ENCODE peak calls at places on chromosomes 6 and 20, in six cellular contexts. F is H1, P is IMR-90, I is H9, J is neuronal stem cell, R is mesenchymal stem cell. O is an unnamed sample.

GRCh38 chr6:170130771-170131241 is 160.1 kb downstream of the DLL1 start:
- DNase-seq in I (peak; percentile 23), P (no peak), J (no peak), F (no peak), R (no peak), O (no peak)

GRCh38 chr6:106910999-106911949 is 63.3 kb downstream of the CD24 start:
- DNase-seq in I (no peak), R (no peak), F (no peak), J (no peak), P (no peak), O (no peak)

GRCh38 chr6:26141378-26141901 is 54.2 kb downstream of the HFE start:
- DNase-seq in P (no peak), I (no peak), J (no peak), F (no peak), R (no peak), O (no peak)

GRCh38 chr6:32972353-32973143 is 4.2 kb downstream of the BRD2 start:
- DNase-seq in I (no peak), J (no peak), F (no peak), R (no peak), P (no peak), O (no peak)

GRCh38 chr20:33583154-33583553 is 79.0 kb upstream of the C20orf144 start:
- DNase-seq in R (no peak), P (no peak), J (no peak), I (no peak), F (no peak), O (no peak)

GRCh38 chr20:41141153-41141815 is 3.9 kb downstream of the PLCG1 start:
- DNase-seq in J (no peak), R (peak; percentile 90), P (peak; percentile 58), F (no peak), I (no peak), O (no peak)

GRCh38 chr20:20399705-20400104 is 31.8 kb downstream of the INSM1 start:
- DNase-seq in R (no peak), P (no peak), I (no peak), J (no peak), F (no peak), O (no peak)

GRCh38 chr20:63519765-63520593 is 586 bp upstream of the PPDPF start:
- DNase-seq in P (peak; percentile 29), J (peak; percentile 87), R (peak; percentile 66), I (peak; percentile 80), F (peak; percentile 86), O (no peak)

GRCh38 chr6:14665827-14666724 is 548.5 kb downstream of the CD83 start:
- DNase-seq in R (peak; percentile 99), J (no peak), I (no peak), F (no peak), P (peak; percentile 100), O (peak; percentile 89)

GRCh38 chr6:57305754-57306153 is 11.7 kb upstream of the PRIM2 start:
- DNase-seq in J (no peak), R (no peak), I (no peak), P (peak; percentile 30), F (no peak), O (no peak)

GRCh38 chr6:34568341-34568680 is 12.2 kb upstream of the SPDEF start:
- DNase-seq in J (no peak), I (no peak), R (no peak), F (no peak), P (no peak), O (no peak)

GRCh38 chr6:11398451-11399326 is 138.9 kb upstream of the TMEM170B start:
- DNase-seq in R (peak; percentile 40), P (peak; percentile 19), J (no peak), F (no peak), I (no peak), O (no peak)

GRCh38 chr6:106547961-106548453 is 81.3 kb downstream of the RTN4IP1 start:
- DNase-seq in F (no peak), I (no peak), R (peak; percentile 80), P (peak; percentile 85), J (no peak), O (peak; percentile 71)

GRCh38 chr20:61954276-61955021 is 111.2 kb downstream of the TAF4 start:
- DNase-seq in P (no peak), F (peak; percentile 39), R (no peak), J (no peak), I (no peak), O (no peak)

GRCh38 chr6:14001329-14002012 is 76.7 kb downstream of the RNF182 start:
- DNase-seq in F (no peak), J (no peak), P (peak; percentile 99), I (no peak), R (peak; percentile 99), O (peak; percentile 55)

GRCh38 chr6:4613381-4613780 is 162.8 kb upstream of the CDYL start:
- DNase-seq in R (no peak), J (no peak), I (no peak), F (no peak), P (no peak), O (no peak)

GRCh38 chr6:84772428-84773132 is 8.2 kb upstream of the TBX18 start:
- DNase-seq in J (no peak), F (peak; percentile 52), P (no peak), I (peak; percentile 44), R (peak; percentile 11), O (no peak)

GRCh38 chr6:42338573-42339218 is 113.0 kb downstream of the TRERF1 start:
- DNase-seq in J (no peak), I (no peak), R (peak; percentile 98), F (no peak), P (peak; percentile 99), O (no peak)

GRCh38 chr6:57261896-57262295 is 39.8 kb upstream of the RAB23 start:
- DNase-seq in R (peak; percentile 15), I (no peak), F (no peak), J (no peak), P (no peak), O (no peak)

GRCh38 chr20:44056010-44056698 is 130.8 kb downstream of the JPH2 start:
- DNase-seq in R (peak; percentile 8), F (peak; percentile 69), I (peak; percentile 75), P (no peak), J (peak; percentile 14), O (peak; percentile 13)

GRCh38 chr20:61434361-61434781 is 182.3 kb downstream of the CDH4 start:
- DNase-seq in I (no peak), R (peak; percentile 28), F (no peak), P (peak; percentile 25), J (peak; percentile 40), O (no peak)

GRCh38 chr6:144216668-144217218 is 66.4 kb downstream of the STX11 start:
- DNase-seq in I (no peak), P (no peak), J (no peak), R (no peak), F (no peak), O (no peak)

GRCh38 chr6:142845143-142845571 is 99.8 kb downstream of the HIVEP2 start:
- DNase-seq in R (peak; percentile 62), P (no peak), J (no peak), F (no peak), I (no peak), O (no peak)

GRCh38 chr6:142844065-142844755 is 100.8 kb downstream of the HIVEP2 start:
- DNase-seq in F (no peak), J (no peak), R (peak; percentile 45), P (peak; percentile 79), I (no peak), O (no peak)

GRCh38 chr6:142846459-142846831 is 98.5 kb downstream of the HIVEP2 start:
- DNase-seq in J (no peak), R (peak; percentile 85), I (no peak), P (peak; percentile 61), F (no peak), O (peak; percentile 35)

GRCh38 chr6:142846883-142847287 is 98.1 kb downstream of the HIVEP2 start:
- DNase-seq in I (no peak), P (peak; percentile 95), J (no peak), R (peak; percentile 95), F (no peak), O (peak; percentile 76)

GRCh38 chr6:142845624-142846458 is 99.1 kb downstream of the HIVEP2 start:
- DNase-seq in I (peak; percentile 71), J (peak; percentile 63), R (peak; percentile 90), P (peak; percentile 70), F (peak; percentile 62), O (peak; percentile 63)
- H2AFZ ChIP-seq in I (no peak overlapping the region), J (peak overlapping the region; percentile 86), R (no peak overlapping the region), P (peak overlapping the region; percentile 82), F (no peak overlapping the region), O (peak overlapping the region; percentile 12)

DNA sequence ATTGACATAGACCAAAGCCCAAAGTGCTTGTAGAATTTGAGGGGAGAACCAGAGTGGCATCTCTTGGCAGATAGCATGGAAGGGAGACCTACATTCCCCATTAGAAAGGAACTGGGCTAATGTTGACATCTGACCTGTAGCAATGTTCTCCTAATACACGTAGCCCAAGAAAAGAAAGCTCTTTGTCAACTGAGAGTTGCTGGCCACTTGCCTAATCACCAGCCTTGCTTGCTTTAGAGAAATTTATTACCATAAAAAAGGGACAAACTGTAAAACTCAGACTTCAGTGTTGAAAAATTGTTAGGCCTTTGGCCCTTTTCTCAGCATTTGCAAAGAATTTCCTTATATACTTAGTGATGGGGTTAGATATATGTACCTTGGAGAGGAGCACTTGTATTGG is 777.5 kb downstream of the MAFB start:
- DNase-seq in I (no peak), R (no peak), J (no peak), P (no peak), F (no peak), O (no peak)
- H3K4me1 ChIP-seq in I (no peaks in the 10 kb centered on the region), R (no peaks in the 10 kb centered on the region), J (no peaks in the 10 kb centered on the region), P (no peaks in the 10 kb centered on the region), F (no peaks in the 10 kb centered on the region), O (peaks cover 3% of the 10 kb centered on the region)

DNA sequence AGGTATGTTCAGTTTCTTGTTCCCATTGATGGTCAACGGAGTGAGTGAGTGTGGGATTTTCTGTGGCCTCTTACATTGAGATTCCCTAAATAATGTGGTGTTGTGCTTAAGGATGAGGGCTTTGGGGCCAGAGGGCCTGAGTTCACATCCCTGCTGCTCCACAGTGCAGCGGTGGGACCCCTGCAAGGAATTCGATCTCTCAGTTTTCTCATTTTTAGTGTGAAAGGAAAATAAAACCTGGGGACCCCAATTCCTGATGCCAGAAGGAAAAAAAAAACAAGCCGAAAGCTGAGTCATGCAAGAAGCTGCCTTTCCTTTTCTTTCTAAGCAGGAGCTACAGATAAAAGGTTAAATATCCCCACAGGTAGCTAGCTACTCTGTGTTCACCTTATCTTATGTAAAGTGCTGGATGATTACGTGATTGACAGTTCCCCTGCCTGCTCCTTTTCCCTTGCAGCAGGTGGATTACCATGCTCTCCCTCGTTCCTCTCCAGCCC is 120.2 kb upstream of the CLDN20 start:
- DNase-seq in I (no peak), J (no peak), F (no peak), P (no peak), R (no peak), O (no peak)
- H2BK120ac ChIP-seq in I (no peak overlapping the region), J (no peak overlapping the region), F (peak overlapping the region; percentile 10), P (peak overlapping the region; percentile 96), R (peak overlapping the region; percentile 67), O (no peak overlapping the region)

DNA sequence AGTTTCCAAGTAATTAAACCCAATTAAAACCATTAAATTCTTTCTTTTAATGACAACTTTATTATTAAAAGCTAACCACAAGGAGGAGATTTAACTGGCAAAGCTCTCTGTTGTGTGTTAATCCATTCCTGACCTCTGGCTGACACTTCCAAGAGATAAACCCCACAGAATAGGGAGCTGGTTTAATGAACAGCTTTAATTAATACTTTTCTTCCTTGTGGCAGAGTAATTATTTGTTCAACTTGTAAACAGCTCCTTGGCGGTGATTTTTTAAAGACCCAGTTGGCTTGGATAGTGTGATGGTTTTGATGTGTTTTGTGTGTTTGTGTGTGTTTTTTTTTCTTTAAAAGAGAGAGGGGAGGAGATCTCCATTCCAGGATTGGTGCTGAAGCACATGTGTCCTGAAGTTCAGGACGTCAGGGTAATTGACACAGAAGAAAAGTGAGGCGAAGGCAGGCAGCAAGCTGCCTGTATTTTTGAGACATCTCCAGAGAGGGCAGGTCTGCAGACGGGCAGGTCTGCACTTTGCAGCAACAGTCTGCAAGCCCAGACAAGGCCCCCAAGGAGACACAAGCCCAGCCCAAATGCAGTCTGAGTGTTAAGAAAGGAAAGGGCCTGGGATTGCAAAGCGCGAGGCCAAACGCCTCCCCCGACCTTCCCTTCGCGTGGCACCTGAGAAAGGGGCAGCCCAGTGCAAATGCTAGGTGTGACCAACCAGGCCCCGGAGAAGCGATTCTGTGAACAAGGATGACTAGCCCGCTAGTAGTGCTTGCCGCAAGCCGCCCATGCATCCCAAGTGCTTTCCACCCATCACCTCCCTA is 230.7 kb downstream of the ZMYND8 start:
- DNase-seq in I (peak; percentile 40), F (no peak), R (peak; percentile 24), J (peak; percentile 69), P (no peak), O (no peak)
- H2AFZ ChIP-seq in I (no peak overlapping the region), F (peak overlapping the region; percentile 90), R (no peak overlapping the region), J (peak overlapping the region; percentile 20), P (peak overlapping the region; percentile 25), O (no peak overlapping the region)